ENCODE peak calls at places on chromosomes 11 and 22, in ten cellular contexts. O, T, L, P, M, Y, S, D, G and N are unnamed samples.

GRCh38 chr11:108032800-108033199 is 24.1 kb downstream of the CUL5 start:
- DNase-seq in O (no peak), T (no peak), L (no peak), P (no peak), M (no peak), Y (no peak), S (no peak), D (no peak), G (no peak), N (no peak)

GRCh38 chr11:68425866-68426380 is 34.6 kb upstream of the PPP6R3 start:
- DNase-seq in O (no peak), T (no peak), L (no peak), P (no peak), M (no peak), Y (no peak), S (no peak), D (no peak), G (no peak), N (no peak)

GRCh38 chr11:69314555-69314954 is 20.6 kb downstream of the MYEOV start:
- DNase-seq in O (no peak), T (no peak), L (no peak), P (no peak), M (no peak), Y (no peak), S (no peak), D (no peak), G (no peak), N (no peak)

GRCh38 chr22:29524440-29525191 is 28.9 kb downstream of the THOC5 start:
- DNase-seq in O (no peak), T (peak; percentile 53), L (peak; percentile 8), P (no peak), M (peak; percentile 0), Y (no peak), S (no peak), D (no peak), G (peak; percentile 3), N (no peak)

GRCh38 chr22:17910561-17911311 is 113.6 kb downstream of the MICAL3 start:
- DNase-seq in O (peak; percentile 61), T (peak; percentile 93), L (no peak), P (no peak), M (no peak), Y (no peak), S (no peak), D (peak; percentile 88), G (peak; percentile 29), N (peak; percentile 80)

GRCh38 chr11:494761-495536 is 12.1 kb downstream of the RNH1 start:
- DNase-seq in O (no peak), T (peak; percentile 9), L (no peak), P (no peak), M (no peak), Y (no peak), S (no peak), D (no peak), G (no peak), N (peak; percentile 26)

GRCh38 chr11:95134491-95134890 is 44.8 kb downstream of the ENDOD1 start:
- DNase-seq in O (peak; percentile 44), T (peak; percentile 69), L (peak; percentile 73), P (no peak), M (no peak), Y (no peak), S (no peak), D (peak; percentile 78), G (no peak), N (peak; percentile 53)

GRCh38 chr11:115390441-115390840 is 113.8 kb downstream of the CADM1 start:
- DNase-seq in O (no peak), T (no peak), L (no peak), P (no peak), M (no peak), Y (no peak), S (no peak), D (no peak), G (no peak), N (no peak)